ENCODE peak calls at places on chromosomes 6 and 20, in five cellular contexts. U is tibial nerve, J is astrocyte of the spinal cord, R is body of pancreas, M is HepG2. Z is an unnamed sample.

GRCh38 chr6:157653521-157653920 is 169.5 kb upstream of the SNX9 start:
- DNase-seq in U (no peak), J (no peak), R (no peak), M (no peak), Z (no peak)

GRCh38 chr6:157644043-157644810 is 178.8 kb upstream of the SNX9 start:
- DNase-seq in U (no peak), J (no peak), R (no peak), M (no peak), Z (no peak)

GRCh38 chr6:142984386-142984785 is 39.4 kb upstream of the HIVEP2 start:
- DNase-seq in U (no peak), J (no peak), R (no peak), M (no peak), Z (no peak)

GRCh38 chr6:138592698-138593097 is 93.4 kb upstream of the NHSL1 start:
- DNase-seq in U (no peak), J (no peak), R (no peak), M (no peak), Z (no peak)

GRCh38 chr6:139903411-139904157 is 529.1 kb upstream of the CITED2 start:
- DNase-seq in U (no peak), J (no peak), R (no peak), M (no peak), Z (no peak)

GRCh38 chr20:55186228-55186627 is 710.8 kb downstream of the DOK5 start:
- DNase-seq in U (no peak), J (no peak), R (no peak), M (no peak), Z (no peak)

GRCh38 chr20:19860742-19861141 is 102.7 kb downstream of the RIN2 start:
- DNase-seq in U (no peak), J (no peak), R (no peak), M (no peak), Z (no peak)

GRCh38 chr6:80537321-80537972 is 431.0 kb downstream of the BCKDHB start:
- DNase-seq in U (no peak), J (no peak), R (no peak), M (no peak), Z (no peak)

GRCh38 chr6:108557494-108558371 is 3.0 kb upstream of the FOXO3 start:
- DNase-seq in U (peak; percentile 65), J (no peak), R (peak; percentile 77), M (peak; percentile 15), Z (peak; percentile 89)

GRCh38 chr20:60249436-60249835 is 291.2 kb downstream of the CDH26 start:
- DNase-seq in U (no peak), J (peak; percentile 90), R (no peak), M (no peak), Z (no peak)

GRCh38 chr20:11329271-11329670 is 588.4 kb upstream of the BTBD3 start:
- DNase-seq in U (no peak), J (no peak), R (no peak), M (no peak), Z (no peak)

GRCh38 chr6:170205126-170205525 is 85.8 kb downstream of the DLL1 start:
- DNase-seq in U (no peak), J (no peak), R (no peak), M (no peak), Z (no peak)

GRCh38 chr6:127519469-127519785 is 292 bp upstream of the MTCL3 start:
- DNase-seq in U (no peak), J (no peak), R (no peak), M (no peak), Z (no peak)

GRCh38 chr6:162621246-162621645 is 106.3 kb downstream of the PRKN start:
- DNase-seq in U (no peak), J (peak; percentile 41), R (no peak), M (peak; percentile 45), Z (no peak)

DNA sequence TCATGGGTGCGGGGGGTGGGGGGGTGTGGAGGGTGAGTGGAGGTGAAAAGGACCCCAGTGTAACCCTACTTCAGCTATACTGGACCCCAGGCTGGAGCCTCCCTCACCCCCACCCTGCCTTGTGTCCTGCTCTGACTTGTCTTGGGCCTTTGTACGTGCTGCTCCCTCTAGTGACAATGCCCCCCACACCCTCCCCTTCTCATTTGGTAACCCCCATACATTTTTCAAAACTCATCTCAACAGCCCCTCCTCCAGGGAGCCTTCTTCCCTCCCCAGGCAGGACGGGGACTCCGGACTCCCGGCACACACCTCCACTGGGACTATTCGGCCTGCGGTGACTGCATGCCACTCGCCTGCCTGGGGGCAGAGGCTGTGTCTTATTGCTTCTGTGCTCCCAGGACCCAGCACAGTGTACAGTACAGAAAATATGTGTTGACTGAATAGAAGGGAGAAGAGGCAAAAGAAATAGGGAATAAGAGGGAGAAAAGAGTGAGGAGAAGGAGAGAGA is 108.2 kb downstream of the VEGFA start:
- DNase-seq in U (no peak), J (no peak), R (no peak), M (no peak), Z (no peak)
- TF ChIP-seq CTCF in U (no peak), J (no peak), R (no peak), M (peak; percentile 45), Z (no peak)

GRCh38 chr6:75581231-75581630 is 20.4 kb upstream of the SENP6 start:
- DNase-seq in U (no peak), J (no peak), R (no peak), M (no peak), Z (no peak)
- H3K4me3 ChIP-seq in U (no peak overlapping the region), J (no peak overlapping the region), R (no peak overlapping the region), M (no peak overlapping the region), Z (no peak overlapping the region)

GRCh38 chr20:58245181-58245891 is 16.9 kb upstream of the ANKRD60 start:
- DNase-seq in U (no peak), J (no peak), R (no peak), M (no peak), Z (no peak)

GRCh38 chr20:58244517-58245030 is 16.1 kb upstream of the ANKRD60 start:
- DNase-seq in U (no peak), J (no peak), R (no peak), M (no peak), Z (no peak)

GRCh38 chr20:58245931-58246330 is 17.5 kb upstream of the ANKRD60 start:
- DNase-seq in U (no peak), J (no peak), R (no peak), M (no peak), Z (no peak)

GRCh38 chr20:58243653-58244410 is 15.4 kb upstream of the ANKRD60 start:
- DNase-seq in U (no peak), J (no peak), R (no peak), M (no peak), Z (no peak)

GRCh38 chr20:58246346-58246745 is 17.9 kb upstream of the ANKRD60 start:
- DNase-seq in U (no peak), J (peak; percentile 32), R (no peak), M (peak; percentile 61), Z (no peak)
- TF ChIP-seq CTCF in U (no peak), J (peak; percentile 50), R (no peak), M (peak; percentile 71), Z (peak; percentile 9)

GRCh38 chr6:152271681-152272464 is 365.3 kb downstream of the SYNE1 start:
- DNase-seq in U (no peak), J (peak; percentile 74), R (no peak), M (no peak), Z (peak; percentile 73)

GRCh38 chr6:152270301-152270925 is 366.7 kb downstream of the SYNE1 start:
- DNase-seq in U (no peak), J (peak; percentile 50), R (no peak), M (no peak), Z (no peak)

GRCh38 chr6:152268846-152269442 is 368.2 kb downstream of the SYNE1 start:
- DNase-seq in U (no peak), J (no peak), R (no peak), M (no peak), Z (no peak)

GRCh38 chr6:152265651-152266050 is 371.5 kb downstream of the SYNE1 start:
- DNase-seq in U (no peak), J (no peak), R (no peak), M (no peak), Z (no peak)

GRCh38 chr6:152267967-152268845 is 369.0 kb downstream of the SYNE1 start:
- DNase-seq in U (no peak), J (peak; percentile 35), R (no peak), M (peak; percentile 45), Z (no peak)
- H3K4me3 ChIP-seq in U (no peak overlapping the region), J (no peak overlapping the region), R (no peak overlapping the region), M (no peak overlapping the region), Z (peak overlapping the region; percentile 19)

GRCh38 chr20:44651507-44652373 is at the start of gene ADA:
- DNase-seq in U (peak; percentile 43), J (peak; percentile 52), R (peak; percentile 56), M (peak; percentile 47), Z (peak; percentile 71)
- TF ChIP-seq CTCF in U (no peak), J (no peak), R (no peak), M (no peak), Z (no peak)